ENCODE peak calls at places on chromosomes 3 and 15, in six cellular contexts. One of them, this sample, is unnamed.

GRCh38 chr3:112464264-112464663 is 35.0 kb downstream of the BTLA start:
- DNase-seq in CD8-positive, alpha-beta T cell: no peak
- DNase-seq in skeletal muscle cell: no peak
- DNase-seq in astrocyte of the cerebellum: no peak
- DNase-seq in GM12865: peak
- DNase-seq in choroid plexus epithelial cell: peak
- DNase-seq in this sample: peak

GRCh38 chr15:61383421-61383820 is 154.3 kb upstream of the RORA start:
- DNase-seq in CD8-positive, alpha-beta T cell: no peak
- DNase-seq in skeletal muscle cell: peak
- DNase-seq in astrocyte of the cerebellum: no peak
- DNase-seq in GM12865: no peak
- DNase-seq in choroid plexus epithelial cell: peak
- DNase-seq in this sample: no peak

GRCh38 chr15:53312707-53313106 is 446.8 kb downstream of the WDR72 start:
- DNase-seq in CD8-positive, alpha-beta T cell: no peak
- DNase-seq in skeletal muscle cell: no peak
- DNase-seq in astrocyte of the cerebellum: no peak
- DNase-seq in GM12865: no peak
- DNase-seq in choroid plexus epithelial cell: no peak
- DNase-seq in this sample: no peak

GRCh38 chr15:36278219-36278618 is 301.2 kb upstream of the CDIN1 start:
- DNase-seq in CD8-positive, alpha-beta T cell: no peak
- DNase-seq in skeletal muscle cell: peak
- DNase-seq in astrocyte of the cerebellum: no peak
- DNase-seq in GM12865: peak
- DNase-seq in choroid plexus epithelial cell: peak
- DNase-seq in this sample: no peak

GRCh38 chr3:128241741-128242140 is 88.5 kb downstream of the EEFSEC start:
- DNase-seq in CD8-positive, alpha-beta T cell: no peak
- DNase-seq in skeletal muscle cell: no peak
- DNase-seq in astrocyte of the cerebellum: no peak
- DNase-seq in GM12865: no peak
- DNase-seq in choroid plexus epithelial cell: no peak
- DNase-seq in this sample: no peak

GRCh38 chr3:197122394-197122793 is 92.8 kb upstream of the MELTF start:
- DNase-seq in CD8-positive, alpha-beta T cell: no peak
- DNase-seq in skeletal muscle cell: no peak
- DNase-seq in astrocyte of the cerebellum: no peak
- DNase-seq in GM12865: no peak
- DNase-seq in choroid plexus epithelial cell: no peak
- DNase-seq in this sample: no peak

GRCh38 chr15:77030928-77031375 is 36.0 kb downstream of the PSTPIP1 start:
- DNase-seq in CD8-positive, alpha-beta T cell: no peak
- DNase-seq in skeletal muscle cell: no peak
- DNase-seq in astrocyte of the cerebellum: no peak
- DNase-seq in GM12865: no peak
- DNase-seq in choroid plexus epithelial cell: no peak
- DNase-seq in this sample: no peak

GRCh38 chr3:152969557-152970300 is 134.8 kb downstream of the P2RY1 start:
- DNase-seq in CD8-positive, alpha-beta T cell: no peak
- DNase-seq in skeletal muscle cell: peak
- DNase-seq in astrocyte of the cerebellum: no peak
- DNase-seq in GM12865: no peak
- DNase-seq in choroid plexus epithelial cell: peak
- DNase-seq in this sample: no peak

DNA sequence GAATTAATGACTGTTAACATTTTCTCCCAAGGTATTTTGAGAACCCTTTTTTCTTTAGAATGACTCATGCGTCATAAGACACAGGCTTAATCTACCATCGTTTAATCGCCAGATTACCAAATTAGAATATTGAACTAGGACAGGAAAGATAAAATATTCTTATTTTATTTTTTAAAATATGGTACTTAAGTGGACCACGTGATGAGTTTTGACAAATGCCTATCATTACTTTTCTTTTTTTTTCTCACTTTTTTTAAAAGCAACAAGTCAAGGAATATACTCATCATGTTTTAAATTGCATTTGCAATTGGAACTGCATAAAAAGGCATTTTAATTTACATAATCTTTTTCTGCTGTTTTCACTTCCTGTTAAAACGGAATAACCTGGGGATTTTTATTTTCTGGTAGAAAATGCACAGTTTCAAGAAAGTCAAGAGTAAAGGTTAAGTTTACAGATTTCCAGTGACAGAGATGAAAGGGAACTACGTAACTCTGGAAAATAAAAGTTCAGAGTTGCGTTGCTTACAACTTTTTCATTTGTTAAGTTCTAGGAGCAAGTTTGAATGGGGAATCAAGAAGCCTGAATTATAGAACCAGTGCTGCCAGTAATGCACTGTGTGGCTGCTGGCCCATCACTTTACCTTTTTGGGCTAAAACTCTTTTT is 23.6 kb downstream of the SIAH2 start:
- DNase-seq in CD8-positive, alpha-beta T cell: no peak
- DNase-seq in skeletal muscle cell: no peak
- DNase-seq in astrocyte of the cerebellum: no peak
- DNase-seq in GM12865: peak
- DNase-seq in choroid plexus epithelial cell: no peak
- DNase-seq in this sample: no peak
- H3K4me3 ChIP-seq in CD8-positive, alpha-beta T cell: no peak
- H3K4me3 ChIP-seq in skeletal muscle cell: no peak
- H3K4me3 ChIP-seq in astrocyte of the cerebellum: no peak
- H3K4me3 ChIP-seq in GM12865: no peak
- H3K4me3 ChIP-seq in choroid plexus epithelial cell: no peak
- H3K4me3 ChIP-seq in this sample: no peak

GRCh38 chr3:65473746-65474145 is 565.0 kb downstream of the MAGI1 start:
- DNase-seq in CD8-positive, alpha-beta T cell: no peak
- DNase-seq in skeletal muscle cell: no peak
- DNase-seq in astrocyte of the cerebellum: no peak
- DNase-seq in GM12865: no peak
- DNase-seq in choroid plexus epithelial cell: peak
- DNase-seq in this sample: no peak
- H3K4me3 ChIP-seq in CD8-positive, alpha-beta T cell: no peak
- H3K4me3 ChIP-seq in skeletal muscle cell: no peak
- H3K4me3 ChIP-seq in astrocyte of the cerebellum: no peak
- H3K4me3 ChIP-seq in GM12865: no peak
- H3K4me3 ChIP-seq in choroid plexus epithelial cell: no peak
- H3K4me3 ChIP-seq in this sample: no peak

DNA sequence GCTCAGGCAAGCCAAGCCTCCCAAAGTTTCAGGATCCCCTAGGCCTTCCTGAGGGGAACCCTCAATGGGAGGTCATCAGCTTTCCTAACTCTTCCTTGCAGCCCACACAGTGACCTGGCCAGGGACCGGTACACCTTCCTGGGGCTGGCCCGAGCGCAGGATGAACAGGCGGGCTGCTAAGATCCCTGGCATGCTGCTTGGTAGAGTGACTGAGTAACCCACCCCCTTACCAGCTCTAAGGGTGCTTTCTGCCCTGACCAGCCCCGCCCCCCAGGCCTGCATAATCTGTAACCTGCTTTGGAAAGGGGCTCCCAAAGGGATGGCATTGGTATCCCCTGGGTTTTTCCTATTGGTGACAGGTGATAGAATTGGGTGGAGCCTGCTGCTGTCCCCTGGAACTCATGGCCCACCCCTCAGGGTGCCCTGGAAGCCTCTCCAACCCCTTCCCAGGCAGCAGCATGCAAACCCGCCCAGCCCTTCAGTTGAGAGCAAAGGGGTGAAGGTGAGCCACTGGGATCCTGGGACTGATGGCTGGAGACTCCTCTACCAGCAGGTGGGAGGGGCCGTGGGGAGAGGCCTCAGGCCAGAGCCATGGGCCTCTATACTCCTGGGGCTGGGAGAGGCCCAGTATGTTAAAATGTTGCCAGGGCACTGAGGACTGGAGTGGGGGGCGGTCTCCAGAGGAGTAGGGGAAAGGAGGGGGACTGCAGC is 11.0 kb upstream of the KIF7 start:
- DNase-seq in CD8-positive, alpha-beta T cell: no peak
- DNase-seq in skeletal muscle cell: no peak
- DNase-seq in astrocyte of the cerebellum: no peak
- DNase-seq in GM12865: no peak
- DNase-seq in choroid plexus epithelial cell: no peak
- DNase-seq in this sample: no peak
- H3K4me3 ChIP-seq in CD8-positive, alpha-beta T cell: no peak
- H3K4me3 ChIP-seq in skeletal muscle cell: peak
- H3K4me3 ChIP-seq in astrocyte of the cerebellum: no peak
- H3K4me3 ChIP-seq in GM12865: no peak
- H3K4me3 ChIP-seq in choroid plexus epithelial cell: peak
- H3K4me3 ChIP-seq in this sample: no peak

GRCh38 chr15:68614621-68615035 is 35.8 kb downstream of the CORO2B start:
- DNase-seq in CD8-positive, alpha-beta T cell: no peak
- DNase-seq in skeletal muscle cell: no peak
- DNase-seq in astrocyte of the cerebellum: no peak
- DNase-seq in GM12865: no peak
- DNase-seq in choroid plexus epithelial cell: no peak
- DNase-seq in this sample: no peak
- H3K4me3 ChIP-seq in CD8-positive, alpha-beta T cell: no peak
- H3K4me3 ChIP-seq in skeletal muscle cell: no peak
- H3K4me3 ChIP-seq in astrocyte of the cerebellum: no peak
- H3K4me3 ChIP-seq in GM12865: no peak
- H3K4me3 ChIP-seq in choroid plexus epithelial cell: no peak
- H3K4me3 ChIP-seq in this sample: no peak

DNA sequence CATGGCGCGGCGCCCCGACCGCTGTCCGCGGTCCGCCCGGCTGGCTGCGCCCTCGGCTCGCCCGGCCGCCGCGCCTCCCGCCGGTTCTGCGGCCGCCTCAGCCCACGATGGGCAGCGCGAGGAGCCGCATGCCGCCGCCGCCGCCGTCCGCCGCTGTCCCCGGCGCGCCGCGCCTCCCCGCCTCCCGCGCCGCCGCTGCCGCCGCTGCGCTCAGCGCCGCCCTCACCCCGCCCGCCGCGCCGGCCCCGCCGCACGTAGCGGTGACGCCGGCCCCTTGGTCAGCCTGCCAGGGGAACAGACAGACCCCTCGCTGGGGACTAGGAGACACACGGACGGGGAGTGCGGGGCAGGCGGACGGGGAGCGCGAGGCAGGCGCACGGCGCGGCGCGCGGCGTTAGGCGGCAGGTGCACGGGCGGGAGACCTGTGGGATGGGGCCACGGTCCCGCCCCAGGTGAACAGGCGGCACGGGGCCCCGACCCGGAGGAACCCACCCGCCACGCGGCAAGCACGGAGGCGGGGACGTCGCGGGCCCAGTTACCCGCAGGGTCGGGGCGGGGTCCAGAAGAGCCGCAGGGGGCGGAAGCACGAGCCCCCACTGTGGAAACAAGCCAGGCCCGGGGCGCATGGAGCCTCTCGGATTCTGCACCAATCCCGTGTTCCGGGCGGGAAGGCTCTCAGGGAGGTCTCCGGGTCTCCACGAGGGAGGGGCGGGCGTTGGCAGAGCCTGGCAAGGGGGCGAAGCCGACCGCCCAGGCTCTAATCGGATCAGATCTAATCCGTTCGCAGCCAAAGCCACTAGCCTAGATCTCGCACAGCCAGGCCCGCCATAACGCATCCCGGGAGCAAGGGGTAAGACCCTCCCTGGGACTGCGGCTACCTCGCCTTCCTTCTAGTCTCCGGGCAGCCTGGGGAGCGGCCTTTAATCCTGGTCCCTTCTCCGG is at the start of gene CSPG5:
- DNase-seq in CD8-positive, alpha-beta T cell: no peak
- DNase-seq in skeletal muscle cell: no peak
- DNase-seq in astrocyte of the cerebellum: no peak
- DNase-seq in GM12865: no peak
- DNase-seq in choroid plexus epithelial cell: no peak
- DNase-seq in this sample: no peak
- H3K4me3 ChIP-seq in CD8-positive, alpha-beta T cell: peak
- H3K4me3 ChIP-seq in skeletal muscle cell: peak
- H3K4me3 ChIP-seq in astrocyte of the cerebellum: peak
- H3K4me3 ChIP-seq in GM12865: peak
- H3K4me3 ChIP-seq in choroid plexus epithelial cell: peak
- H3K4me3 ChIP-seq in this sample: peak

DNA sequence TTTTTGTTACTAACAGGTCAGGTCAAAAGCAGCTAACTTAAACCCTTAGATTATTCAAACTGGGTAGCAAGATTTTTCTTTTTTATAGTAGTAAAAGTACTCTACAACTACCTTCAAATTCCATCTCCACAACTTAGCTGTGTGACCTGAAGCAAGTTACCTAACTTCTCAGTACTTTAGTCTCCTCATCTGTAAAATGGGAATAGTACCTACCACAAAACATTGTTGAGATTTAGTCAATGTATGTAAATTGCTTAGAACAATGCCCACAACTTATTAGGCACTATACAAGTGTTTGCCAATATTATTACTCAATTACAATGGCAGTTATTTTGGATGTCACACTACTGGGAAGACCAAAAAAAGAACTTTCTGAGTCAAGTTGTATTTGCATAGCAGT is 3.0 kb downstream of the TASOR start:
- DNase-seq in CD8-positive, alpha-beta T cell: no peak
- DNase-seq in skeletal muscle cell: no peak
- DNase-seq in astrocyte of the cerebellum: no peak
- DNase-seq in GM12865: no peak
- DNase-seq in choroid plexus epithelial cell: no peak
- DNase-seq in this sample: no peak
- H3K4me3 ChIP-seq in CD8-positive, alpha-beta T cell: no peak
- H3K4me3 ChIP-seq in skeletal muscle cell: no peak
- H3K4me3 ChIP-seq in astrocyte of the cerebellum: no peak
- H3K4me3 ChIP-seq in GM12865: peak
- H3K4me3 ChIP-seq in choroid plexus epithelial cell: no peak
- H3K4me3 ChIP-seq in this sample: no peak

This sample was measured in GM12864.